ENCODE peak calls at places on chromosomes 13 and 19, in four cellular contexts. E is H1, X is H9, F is mesendoderm. T is an unnamed sample.

GRCh38 chr19:7850429-7850819 is 20.4 kb downstream of the EVI5L start:
- DNase-seq in X (no peak), F (no peak), E (no peak), T (peak; percentile 71)

GRCh38 chr13:41054212-41054877 is 7.0 kb upstream of the WBP4 start:
- DNase-seq in F (peak; percentile 43), E (no peak), X (no peak), T (peak; percentile 64)

GRCh38 chr19:10852098-10852800 is 4.0 kb downstream of the C19orf38 start:
- DNase-seq in F (peak; percentile 79), X (no peak), E (no peak), T (peak; percentile 75)

GRCh38 chr19:10861118-10861651 is 10.2 kb upstream of the CARM1 start:
- DNase-seq in F (peak; percentile 62), E (peak; percentile 84), X (peak; percentile 75), T (no peak)

GRCh38 chr19:48636859-48637448 is at the start of gene DBP:
- DNase-seq in F (no peak), E (peak; percentile 74), X (peak; percentile 73), T (no peak)

GRCh38 chr19:10450853-10451609 is 30.7 kb downstream of the PDE4A start:
- DNase-seq in X (peak; percentile 94), F (peak; percentile 55), E (peak; percentile 81), T (no peak)

GRCh38 chr13:93260591-93260990 is 34.0 kb downstream of the GPC6 start:
- DNase-seq in X (no peak), F (no peak), E (no peak), T (peak; percentile 44)

GRCh38 chr19:33804021-33804799 is 7.5 kb downstream of the KCTD15 start:
- DNase-seq in F (no peak), E (no peak), X (no peak), T (peak; percentile 83)

GRCh38 chr13:79898996-79899395 is 418.0 kb downstream of the NDFIP2 start:
- DNase-seq in F (no peak), X (no peak), E (no peak), T (peak; percentile 54)

GRCh38 chr19:57708641-57709354 is at the start of gene ZNF154:
- DNase-seq in F (peak; percentile 97), E (peak; percentile 81), X (peak; percentile 91), T (peak; percentile 67)

GRCh38 chr19:5666921-5667610 is 13.2 kb downstream of the MICOS13 start:
- DNase-seq in X (no peak), E (no peak), F (no peak), T (no peak)

GRCh38 chr19:17846146-17846545 is 1.6 kb downstream of the JAK3 start:
- DNase-seq in E (no peak), X (no peak), F (no peak), T (no peak)

GRCh38 chr19:16614941-16615340 is 13.1 kb downstream of the MED26 start:
- DNase-seq in F (peak; percentile 63), X (no peak), E (no peak), T (no peak)

GRCh38 chr13:78603240-78603947 is at the start of gene POU4F1:
- DNase-seq in E (peak; percentile 90), F (peak; percentile 88), X (peak; percentile 93), T (peak; percentile 11)

GRCh38 chr13:101785858-101786257 is 333.4 kb downstream of the ITGBL1 start:
- DNase-seq in E (peak; percentile 47), F (peak; percentile 82), X (peak; percentile 72), T (peak; percentile 3)

GRCh38 chr13:107299717-107300116 is 731.8 kb upstream of the ARGLU1 start:
- DNase-seq in X (no peak), E (no peak), F (no peak), T (no peak)

GRCh38 chr13:75774176-75774575 is 138.0 kb downstream of the LMO7 start:
- DNase-seq in E (no peak), X (no peak), F (no peak), T (peak; percentile 46)

GRCh38 chr13:110815471-110816204 is 99.2 kb downstream of the ANKRD10 start:
- DNase-seq in E (peak; percentile 41), F (no peak), X (no peak), T (no peak)

GRCh38 chr19:47601180-47601904 is 7.6 kb upstream of the BICRA start:
- DNase-seq in X (no peak), E (no peak), F (no peak), T (no peak)

GRCh38 chr19:35213678-35214632 is 14.6 kb downstream of the FAM187B start:
- DNase-seq in F (no peak), E (no peak), X (no peak), T (peak; percentile 64)

GRCh38 chr13:26977541-26977940 is 194.1 kb downstream of the USP12 start:
- DNase-seq in X (no peak), E (no peak), F (no peak), T (peak; percentile 49)

GRCh38 chr19:19121371-19121770 is 16.9 kb downstream of the TMEM161A start:
- DNase-seq in X (no peak), F (no peak), E (no peak), T (no peak)

GRCh38 chr13:97853550-97853949 is 99.9 kb upstream of the IPO5 start:
- DNase-seq in X (no peak), E (no peak), F (no peak), T (peak; percentile 56)

GRCh38 chr19:32336259-32337111 is 8.9 kb upstream of the ZNF507 start:
- DNase-seq in E (no peak), X (no peak), F (no peak), T (peak; percentile 59)

GRCh38 chr19:33724723-33725060 is 72.0 kb upstream of the KCTD15 start:
- DNase-seq in F (no peak), E (no peak), X (no peak), T (no peak)

GRCh38 chr19:48400018-48400742 is 6.7 kb downstream of the GRIN2D start:
- DNase-seq in X (peak; percentile 98), E (peak; percentile 88), F (peak; percentile 94), T (peak; percentile 55)

GRCh38 chr13:75319244-75319643 is 162.7 kb downstream of the TBC1D4 start:
- DNase-seq in F (no peak), X (no peak), E (no peak), T (peak; percentile 63)

GRCh38 chr19:1027953-1028902 is 1.8 kb downstream of the CNN2 start:
- DNase-seq in X (peak; percentile 77), F (peak; percentile 95), E (peak; percentile 77), T (peak; percentile 95)

GRCh38 chr13:56718791-56719190 is 421.9 kb upstream of the PRR20A start:
- DNase-seq in X (no peak), F (peak; percentile 71), E (no peak), T (no peak)

GRCh38 chr19:1929051-1929742 is 11.8 kb upstream of the CSNK1G2 start:
- DNase-seq in X (peak; percentile 87), F (peak; percentile 83), E (peak; percentile 95), T (peak; percentile 52)

GRCh38 chr19:3945838-3946237 is 13.0 kb downstream of the NMRK2 start:
- DNase-seq in X (no peak), F (no peak), E (no peak), T (peak; percentile 29)

GRCh38 chr19:850221-850978 is 1.7 kb upstream of the ELANE start:
- DNase-seq in E (no peak), F (peak; percentile 45), X (peak; percentile 42), T (peak; percentile 81)

GRCh38 chr19:38095411-38096308 is 128.4 kb downstream of the DPF1 start:
- DNase-seq in E (peak; percentile 85), F (peak; percentile 82), X (peak; percentile 83), T (peak; percentile 71)

GRCh38 chr13:44035400-44035799 is 155.7 kb downstream of the LACC1 start:
- DNase-seq in F (no peak), X (no peak), E (no peak), T (no peak)
- H3K9ac ChIP-seq in F (no peak overlapping the region), X (no peak overlapping the region), E (no peak overlapping the region), T (no peak overlapping the region)

DNA sequence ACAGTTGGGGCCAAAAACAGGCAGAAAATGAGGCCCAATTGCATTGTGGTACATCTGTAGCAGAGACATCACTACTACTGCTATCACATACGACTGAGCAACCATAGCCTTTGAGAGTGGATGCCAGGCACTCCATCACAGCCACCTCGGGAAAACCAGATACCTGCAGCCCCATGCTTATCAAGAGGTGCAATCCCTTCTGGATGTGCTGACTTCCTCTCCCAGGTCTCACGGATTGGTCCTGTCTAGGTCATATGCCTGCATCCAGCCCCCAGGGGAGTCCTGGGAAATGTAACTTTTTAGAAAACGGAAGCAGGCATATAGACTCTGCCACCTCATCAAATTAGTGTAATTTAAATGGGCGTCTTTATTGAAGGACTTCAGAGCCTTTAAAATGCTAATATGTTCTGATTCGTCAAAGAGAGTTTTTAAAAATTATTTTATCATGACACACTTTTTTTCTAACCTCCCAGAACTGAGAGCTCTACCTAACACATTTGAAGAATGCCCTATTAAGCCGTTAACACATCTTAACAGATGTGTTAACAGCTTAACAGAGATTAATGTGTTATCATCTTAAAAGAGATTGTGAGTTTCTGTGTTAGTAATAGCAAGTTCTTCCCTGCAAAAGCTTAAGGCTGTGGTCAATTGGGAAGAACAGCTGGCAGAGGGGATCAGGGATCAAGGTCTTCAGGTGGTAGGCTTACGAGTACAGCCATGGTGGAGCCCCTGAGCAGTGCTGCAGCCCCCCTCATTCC is 63.9 kb downstream of the DLEU7 start:
- DNase-seq in E (no peak), X (no peak), F (peak; percentile 89), T (no peak)
- H3K56ac ChIP-seq in E (no peak overlapping the region), X (no peak overlapping the region), F (no peak overlapping the region), T (no peak overlapping the region)

DNA sequence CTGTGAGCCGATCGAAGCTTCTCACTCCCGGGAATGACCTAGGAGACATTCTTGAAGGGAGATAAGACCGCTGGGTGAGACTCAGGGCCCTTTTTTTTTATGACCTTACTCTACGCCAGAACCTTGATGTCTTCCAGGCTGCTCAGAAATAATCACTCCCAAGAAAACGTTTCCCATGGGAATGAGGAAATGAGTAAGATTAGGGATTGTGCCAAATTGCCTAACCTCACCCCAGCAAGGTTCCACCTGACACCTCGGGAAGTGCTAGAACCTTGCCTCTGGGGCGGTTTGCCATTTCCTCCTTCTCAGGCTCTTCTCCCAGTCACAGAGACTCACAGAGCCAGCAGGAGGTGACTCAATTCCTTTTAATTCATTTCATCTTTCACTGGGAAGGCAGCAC is 2.3 kb downstream of the SLC46A3 start:
- DNase-seq in F (peak; percentile 97), E (no peak), X (no peak), T (peak; percentile 83)
- H3K9ac ChIP-seq in F (no peak overlapping the region), E (no peak overlapping the region), X (no peak overlapping the region), T (no peak overlapping the region)

GRCh38 chr13:99746857-99747710 is 224.5 kb downstream of the ZIC5 start:
- DNase-seq in F (no peak), X (peak; percentile 67), E (peak; percentile 65), T (no peak)

GRCh38 chr13:99752373-99752772 is 219.2 kb downstream of the ZIC5 start:
- DNase-seq in E (peak; percentile 37), F (no peak), X (no peak), T (no peak)

GRCh38 chr13:99750951-99751350 is 220.6 kb downstream of the ZIC5 start:
- DNase-seq in X (no peak), F (no peak), E (peak; percentile 0), T (no peak)

GRCh38 chr13:99751517-99752199 is 219.9 kb downstream of the ZIC5 start:
- DNase-seq in F (no peak), E (peak; percentile 34), X (no peak), T (no peak)

DNA sequence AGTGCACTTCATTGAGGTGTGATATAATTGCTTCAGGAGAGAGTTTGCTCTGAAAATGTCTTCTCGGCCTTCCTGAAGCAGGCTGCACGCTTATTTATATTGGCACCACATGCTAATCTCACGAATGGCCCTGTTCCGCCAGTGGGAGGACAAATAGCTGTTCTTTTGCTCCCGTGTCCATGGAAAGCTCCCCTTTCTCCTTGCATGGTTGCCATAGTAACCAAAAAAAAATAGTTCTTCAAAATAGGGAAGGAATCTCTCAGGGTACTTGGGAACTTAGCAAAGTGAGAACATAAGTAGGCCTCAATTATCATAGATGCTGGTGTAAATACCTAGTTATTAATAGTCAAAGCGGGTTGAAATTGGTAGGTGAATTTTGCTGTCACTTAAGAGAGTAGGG is 221.9 kb downstream of the ZIC5 start:
- DNase-seq in X (no peak), E (no peak), F (peak; percentile 79), T (no peak)
- H3K56ac ChIP-seq in X (no peak overlapping the region), E (no peak overlapping the region), F (no peak overlapping the region), T (no peak overlapping the region)

T was measured in IMR-90.